ENCODE peak calls at places on chromosomes 13 and 19, in eight cellular contexts. Q, H, W, A, J, L, B and C are unnamed samples. For H3K9me3, the result is how much of the 10 kb centered on the place peaks cover.

GRCh38 chr19:40688294-40688693 is 2.2 kb downstream of the NUMBL start:
- DNase-seq in Q (no peak), H (no peak), W (no peak), A (no peak), J (no peak), L (no peak), B (no peak), C (no peak)

GRCh38 chr19:16649734-16650133 is 10.2 kb downstream of the SMIM7 start:
- DNase-seq in Q (no peak), H (no peak), W (no peak), A (no peak), J (no peak), L (no peak), B (no peak), C (no peak)

GRCh38 chr13:30593001-30593400 is 24.7 kb upstream of the USPL1 start:
- DNase-seq in Q (no peak), H (no peak), W (no peak), A (no peak), J (no peak), L (no peak), B (no peak), C (no peak)

GRCh38 chr13:73991884-73992283 is 142.3 kb downstream of the KLF12 start:
- DNase-seq in Q (no peak), H (no peak), W (no peak), A (no peak), J (no peak), L (no peak), B (no peak), C (no peak)

GRCh38 chr13:34310539-34310938 is 492.6 kb downstream of the RFC3 start:
- DNase-seq in Q (no peak), H (no peak), W (no peak), A (no peak), J (no peak), L (no peak), B (no peak), C (no peak)

GRCh38 chr19:2809387-2810140 is 10.1 kb upstream of the ZNF554 start:
- DNase-seq in Q (no peak), H (no peak), W (no peak), A (no peak), J (no peak), L (no peak), B (no peak), C (no peak)

GRCh38 chr19:16032509-16033135 is 43.7 kb upstream of the TPM4 start:
- DNase-seq in Q (no peak), H (no peak), W (no peak), A (no peak), J (no peak), L (no peak), B (no peak), C (no peak)

GRCh38 chr13:100860866-100861265 is 186.3 kb upstream of the TMTC4 start:
- DNase-seq in Q (no peak), H (no peak), W (no peak), A (no peak), J (no peak), L (no peak), B (no peak), C (no peak)

GRCh38 chr13:106680796-106681482 is 113.0 kb upstream of the ARGLU1 start:
- DNase-seq in Q (no peak), H (no peak), W (no peak), A (no peak), J (peak), L (no peak), B (peak), C (no peak)

GRCh38 chr13:24149306-24150032 is 11.1 kb upstream of the SPATA13 start:
- DNase-seq in Q (no peak), H (no peak), W (no peak), A (no peak), J (no peak), L (no peak), B (no peak), C (no peak)

GRCh38 chr19:40217921-40218890 is at the start of gene TTC9B:
- DNase-seq in Q (peak), H (no peak), W (no peak), A (peak), J (no peak), L (no peak), B (peak), C (peak)

GRCh38 chr13:33052446-33052845 is 36.2 kb downstream of the KL start:
- DNase-seq in Q (no peak), H (no peak), W (no peak), A (no peak), J (no peak), L (peak), B (no peak), C (no peak)

GRCh38 chr19:40466219-40467006 is at the start of gene SPTBN4:
- DNase-seq in Q (no peak), H (peak), W (peak), A (peak), J (peak), L (no peak), B (no peak), C (peak)

GRCh38 chr13:76038920-76039716 is 403.0 kb downstream of the LMO7 start:
- DNase-seq in Q (peak), H (no peak), W (no peak), A (no peak), J (no peak), L (no peak), B (no peak), C (no peak)

GRCh38 chr19:1807030-1807694 is 4.9 kb downstream of the ATP8B3 start:
- DNase-seq in Q (no peak), H (peak), W (no peak), A (no peak), J (no peak), L (no peak), B (no peak), C (no peak)

GRCh38 chr13:98246538-98247172 is 69.6 kb upstream of the RNF113B start:
- DNase-seq in Q (no peak), H (no peak), W (no peak), A (no peak), J (no peak), L (no peak), B (no peak), C (no peak)

GRCh38 chr19:18204394-18205179 is 745 bp upstream of the RAB3A start:
- DNase-seq in Q (peak), H (peak), W (no peak), A (no peak), J (peak), L (no peak), B (peak), C (no peak)

GRCh38 chr19:2977686-2978466 is 512 bp downstream of the TLE6 start:
- DNase-seq in Q (no peak), H (no peak), W (no peak), A (no peak), J (no peak), L (no peak), B (no peak), C (no peak)

GRCh38 chr13:109922518-109922917 is 136.1 kb upstream of the IRS2 start:
- DNase-seq in Q (no peak), H (no peak), W (no peak), A (no peak), J (no peak), L (no peak), B (no peak), C (no peak)

GRCh38 chr13:110023729-110024645 is 237.6 kb upstream of the IRS2 start:
- DNase-seq in Q (peak), H (peak), W (no peak), A (no peak), J (peak), L (no peak), B (no peak), C (no peak)

GRCh38 chr13:88281846-88282245 is 610.7 kb downstream of the SLITRK5 start:
- DNase-seq in Q (no peak), H (no peak), W (no peak), A (no peak), J (no peak), L (no peak), B (no peak), C (no peak)

GRCh38 chr19:40159744-40160143 is 31.5 kb upstream of the MAP3K10 start:
- DNase-seq in Q (no peak), H (no peak), W (no peak), A (no peak), J (no peak), L (no peak), B (no peak), C (no peak)

GRCh38 chr19:44764975-44765948 is 12.4 kb upstream of the CBLC start:
- DNase-seq in Q (no peak), H (no peak), W (no peak), A (no peak), J (no peak), L (no peak), B (no peak), C (no peak)

GRCh38 chr13:49540552-49540951 is 44.8 kb downstream of the PHF11 start:
- DNase-seq in Q (no peak), H (no peak), W (no peak), A (no peak), J (no peak), L (no peak), B (peak), C (no peak)

GRCh38 chr19:18700501-18701249 is 17.2 kb downstream of the CRTC1 start:
- DNase-seq in Q (peak), H (peak), W (peak), A (peak), J (peak), L (no peak), B (peak), C (peak)

GRCh38 chr13:24208314-24208713 is 47.8 kb downstream of the SPATA13 start:
- DNase-seq in Q (no peak), H (no peak), W (no peak), A (no peak), J (no peak), L (peak), B (no peak), C (no peak)

GRCh38 chr19:48395170-48395455 is 1.6 kb downstream of the GRIN2D start:
- DNase-seq in Q (no peak), H (no peak), W (no peak), A (no peak), J (no peak), L (no peak), B (no peak), C (no peak)

GRCh38 chr19:14366529-14366928 is 14.7 kb upstream of the ADGRE5 start:
- DNase-seq in Q (peak), H (peak), W (peak), A (peak), J (peak), L (no peak), B (no peak), C (peak)

GRCh38 chr19:21483589-21484170 is 21.7 kb upstream of the ZNF429 start:
- DNase-seq in Q (peak), H (no peak), W (peak), A (peak), J (peak), L (no peak), B (no peak), C (peak)

GRCh38 chr19:39936020-39936419 is 1.6 kb upstream of the FCGBP start:
- DNase-seq in Q (no peak), H (no peak), W (no peak), A (no peak), J (no peak), L (no peak), B (no peak), C (no peak)

GRCh38 chr19:36652958-36653357 is 13.7 kb downstream of the ZNF461 start:
- DNase-seq in Q (no peak), H (no peak), W (no peak), A (no peak), J (no peak), L (no peak), B (no peak), C (no peak)

GRCh38 chr19:53865918-53866696 is 1.6 kb upstream of the MYADM start:
- DNase-seq in Q (peak), H (peak), W (peak), A (peak), J (peak), L (no peak), B (peak), C (peak)

GRCh38 chr19:49567722-49568454 is 12.5 kb downstream of the NOSIP start:
- DNase-seq in Q (no peak), H (no peak), W (no peak), A (peak), J (no peak), L (no peak), B (no peak), C (peak)

GRCh38 chr13:107124129-107124718 is 556.3 kb upstream of the ARGLU1 start:
- DNase-seq in Q (no peak), H (no peak), W (no peak), A (no peak), J (no peak), L (no peak), B (peak), C (no peak)

GRCh38 chr13:40697711-40698110 is 31.3 kb upstream of the FOXO1 start:
- DNase-seq in Q (no peak), H (no peak), W (no peak), A (no peak), J (no peak), L (no peak), B (no peak), C (no peak)

GRCh38 chr13:111261326-111261725 is 59.1 kb upstream of the TEX29 start:
- DNase-seq in Q (no peak), H (no peak), W (no peak), A (no peak), J (no peak), L (no peak), B (no peak), C (no peak)

GRCh38 chr13:106275441-106276032 is 259.9 kb downstream of the EFNB2 start:
- DNase-seq in Q (no peak), H (no peak), W (no peak), A (no peak), J (no peak), L (no peak), B (no peak), C (no peak)

GRCh38 chr19:4521170-4521887 is 3.0 kb upstream of the PLIN4 start:
- DNase-seq in Q (no peak), H (no peak), W (no peak), A (no peak), J (no peak), L (no peak), B (no peak), C (no peak)

GRCh38 chr19:2867025-2867991 is at the start of gene ZNF556:
- DNase-seq in Q (peak), H (no peak), W (no peak), A (no peak), J (no peak), L (no peak), B (no peak), C (no peak)

GRCh38 chr19:50636317-50637085 is 3.2 kb downstream of the SYT3 start:
- DNase-seq in Q (no peak), H (no peak), W (no peak), A (no peak), J (no peak), L (no peak), B (no peak), C (no peak)

GRCh38 chr19:50629801-50630200 is 9.9 kb downstream of the SYT3 start:
- DNase-seq in Q (no peak), H (no peak), W (no peak), A (no peak), J (no peak), L (no peak), B (no peak), C (no peak)

GRCh38 chr19:50632151-50632835 is 7.4 kb downstream of the SYT3 start:
- DNase-seq in Q (no peak), H (no peak), W (no peak), A (no peak), J (no peak), L (no peak), B (no peak), C (no peak)

GRCh38 chr19:50633973-50634372 is 5.7 kb downstream of the SYT3 start:
- DNase-seq in Q (no peak), H (no peak), W (no peak), A (no peak), J (no peak), L (no peak), B (no peak), C (no peak)

DNA sequence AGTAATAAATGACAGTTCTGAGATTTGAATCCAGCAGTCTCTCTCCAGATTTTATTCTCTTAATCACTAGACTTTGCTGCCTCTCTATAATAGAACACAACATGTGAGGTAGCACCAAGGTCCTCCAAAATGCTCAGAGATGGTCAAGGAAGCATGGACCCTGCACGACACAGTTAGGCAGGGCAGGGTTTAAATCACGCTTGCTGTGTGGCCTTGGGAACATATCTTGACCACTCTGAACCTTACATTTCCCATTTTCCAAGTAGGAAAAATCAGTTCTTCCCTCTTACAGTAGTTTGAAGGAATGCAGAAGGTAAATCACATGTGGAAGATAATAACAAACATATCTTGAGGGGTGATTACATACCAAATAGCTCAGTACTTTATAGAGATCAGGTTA is 6.3 kb downstream of the SYT3 start:
- DNase-seq in Q (no peak), H (no peak), W (no peak), A (no peak), J (no peak), L (no peak), B (no peak), C (no peak)
- H3K9me3 ChIP-seq in Q (under half), H (under half), W (under half), A (under half), J (under half), L (under half), B (under half), C (under half)

GRCh38 chr13:113182046-113182445 is 23.6 kb downstream of the PROZ start:
- DNase-seq in Q (no peak), H (no peak), W (no peak), A (no peak), J (no peak), L (no peak), B (no peak), C (no peak)
- H3K9me3 ChIP-seq in Q (under half), H (under half), W (under half), A (under half), J (under half), L (under half), B (under half), C (under half)

DNA sequence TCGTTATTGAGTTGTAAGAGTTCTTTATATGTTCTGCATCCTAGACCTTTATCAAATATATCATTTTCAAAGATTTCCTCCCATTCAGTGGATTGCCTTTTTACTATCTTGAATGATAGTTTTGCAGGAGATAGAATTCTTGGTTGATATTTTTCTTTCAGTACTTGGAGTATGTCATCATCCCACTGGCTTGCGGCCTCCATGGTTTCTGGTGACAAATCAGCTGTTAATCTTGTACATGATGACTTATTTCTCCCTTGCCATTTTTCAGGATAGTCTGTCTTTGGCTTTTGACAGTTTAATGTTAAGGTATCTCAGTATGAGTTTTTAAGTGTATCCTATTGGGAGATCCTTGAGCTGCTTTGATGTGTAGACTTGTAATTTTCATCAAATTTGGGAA is 8.5 kb downstream of the ZNF557 start:
- DNase-seq in Q (no peak), H (no peak), W (no peak), A (no peak), J (no peak), L (no peak), B (no peak), C (no peak)
- H3K9me3 ChIP-seq in Q (under half), H (under half), W (under half), A (under half), J (half or more), L (half or more), B (half or more), C (half or more)

GRCh38 chr13:102928971-102929370 is 83.1 kb downstream of the ERCC5 start:
- DNase-seq in Q (no peak), H (no peak), W (no peak), A (no peak), J (no peak), L (no peak), B (no peak), C (no peak)
- H3K9me3 ChIP-seq in Q (under half), H (under half), W (under half), A (under half), J (under half), L (under half), B (under half), C (under half)

DNA sequence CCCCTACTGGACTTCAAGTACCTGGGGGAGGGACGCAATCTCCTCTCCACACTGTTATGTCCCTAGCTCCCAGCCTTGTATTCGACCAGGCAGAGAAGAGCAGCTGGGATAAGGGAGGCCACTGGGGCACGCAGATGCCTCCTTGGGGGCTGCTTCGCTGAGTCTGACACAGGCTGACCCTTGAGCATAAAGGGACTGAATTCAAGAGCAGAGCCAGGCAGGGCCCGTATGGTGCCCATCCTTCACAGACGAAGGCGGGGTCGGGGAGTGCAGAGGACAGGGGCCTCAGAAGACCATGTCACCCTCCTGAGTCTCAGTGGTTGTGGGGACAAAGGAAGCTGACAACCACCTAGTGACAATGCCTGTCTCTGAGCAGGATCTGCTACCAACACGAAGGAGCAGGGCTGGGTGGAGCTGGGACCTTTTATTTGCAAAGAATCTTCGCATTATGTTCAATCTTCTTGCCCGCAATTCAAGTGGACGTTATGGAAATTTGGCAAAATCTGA is 124.6 kb downstream of the TUBA3C start:
- DNase-seq in Q (no peak), H (no peak), W (no peak), A (no peak), J (no peak), L (no peak), B (no peak), C (no peak)
- H3K9me3 ChIP-seq in Q (under half), H (under half), W (under half), A (under half), J (under half), L (half or more), B (under half), C (under half)

GRCh38 chr19:31772915-31773314 is 423.7 kb upstream of the TSHZ3 start:
- DNase-seq in Q (no peak), H (no peak), W (no peak), A (no peak), J (no peak), L (no peak), B (no peak), C (no peak)
- H3K9me3 ChIP-seq in Q (under half), H (under half), W (under half), A (under half), J (under half), L (under half), B (under half), C (under half)

GRCh38 chr19:57961785-57962184 is 12.5 kb downstream of the C19orf18 start:
- DNase-seq in Q (no peak), H (no peak), W (no peak), A (no peak), J (no peak), L (no peak), B (no peak), C (no peak)

GRCh38 chr19:57964761-57965160 is 9.6 kb downstream of the C19orf18 start:
- DNase-seq in Q (no peak), H (no peak), W (no peak), A (no peak), J (no peak), L (no peak), B (no peak), C (no peak)
- H3K9me3 ChIP-seq in Q (under half), H (under half), W (under half), A (under half), J (half or more), L (half or more), B (under half), C (under half)